ENCODE peak calls at places on chromosomes 13 and 19, in four cellular contexts. T is renal cortical epithelial cell; J is stimulated activated CD4-positive, alpha-beta T cell treated with anti-CD3 and anti-CD28 coated beads, Interleukin-2, amount 100 ng/mL, for 48 hours; E is CD4-positive, CD25-positive, alpha-beta regulatory T cell. C is an unnamed sample.

GRCh38 chr19:19040417-19040816 is 7.0 kb downstream of the ARMC6 start:
- DNase-seq in J (no peak), E (no peak), T (peak), C (peak)

GRCh38 chr13:113952983-113953520 is 20.8 kb downstream of the C13orf46 start:
- DNase-seq in E (no peak), J (no peak), T (no peak), C (no peak)

GRCh38 chr13:39929583-39929982 is 274.1 kb downstream of the COG6 start:
- DNase-seq in J (no peak), E (no peak), T (no peak), C (no peak)

GRCh38 chr19:32397736-32398135 is 7.8 kb upstream of the DPY19L3 start:
- DNase-seq in J (no peak), E (no peak), T (peak), C (peak)

GRCh38 chr13:29589967-29590366 is 5.5 kb downstream of the SLC7A1 start:
- DNase-seq in J (no peak), T (no peak), E (no peak), C (no peak)

GRCh38 chr19:29945433-29945832 is 3.4 kb downstream of the URI1 start:
- DNase-seq in T (no peak), E (no peak), J (no peak), C (no peak)

GRCh38 chr19:35513975-35514809 is 743 bp upstream of the DMKN start:
- DNase-seq in J (no peak), E (no peak), T (no peak), C (no peak)

GRCh38 chr13:52786747-52787146 is 47.1 kb upstream of the CNMD start:
- DNase-seq in J (no peak), T (no peak), E (no peak), C (no peak)

GRCh38 chr13:50229935-50230334 is 214.7 kb downstream of the KCNRG start:
- DNase-seq in T (peak), E (no peak), J (no peak), C (peak)

GRCh38 chr13:79352107-79352506 is 53.9 kb downstream of the RBM26 start:
- DNase-seq in J (no peak), T (no peak), E (no peak), C (no peak)

GRCh38 chr13:58977085-58977484 is 1186.6 kb downstream of the DIAPH3 start:
- DNase-seq in J (no peak), E (no peak), T (no peak), C (no peak)

GRCh38 chr19:58355215-58355796 is 2.0 kb upstream of the A1BG start:
- DNase-seq in J (no peak), T (no peak), E (no peak), C (no peak)

GRCh38 chr13:51280379-51280940 is 58.3 kb downstream of the FAM124A start:
- DNase-seq in J (no peak), T (no peak), E (no peak), C (no peak)

GRCh38 chr13:52738719-52739467 is 727 bp downstream of the CNMD start:
- DNase-seq in T (no peak), J (peak), E (no peak), C (no peak)

GRCh38 chr19:36051236-36051635 is 2.8 kb downstream of the THAP8 start:
- DNase-seq in T (no peak), E (no peak), J (no peak), C (no peak)

GRCh38 chr19:10379880-10380310 is 477 bp downstream of the TYK2 start:
- DNase-seq in T (no peak), E (no peak), J (no peak), C (no peak)

GRCh38 chr19:8615813-8616596 is 5.5 kb upstream of the ADAMTS10 start:
- DNase-seq in T (no peak), J (peak), E (peak), C (no peak)

GRCh38 chr19:2553510-2553909 is 77.6 kb downstream of the GADD45B start:
- DNase-seq in T (no peak), J (no peak), E (no peak), C (no peak)

GRCh38 chr19:10145031-10145430 is 25.3 kb upstream of the EIF3G start:
- DNase-seq in T (no peak), J (no peak), E (no peak), C (no peak)

GRCh38 chr19:8208710-8209110 is 460 bp upstream of the CERS4 start:
- DNase-seq in T (no peak), E (no peak), J (no peak), C (no peak)

GRCh38 chr13:28761586-28761985 is 42.8 kb upstream of the SLC46A3 start:
- DNase-seq in E (no peak), T (no peak), J (no peak), C (no peak)

GRCh38 chr19:53659292-53659691 is 27.5 kb downstream of the DPRX start:
- DNase-seq in J (no peak), T (no peak), E (no peak), C (no peak)

GRCh38 chr13:111261326-111261725 is 59.1 kb upstream of the TEX29 start:
- DNase-seq in E (no peak), T (no peak), J (no peak), C (no peak)

GRCh38 chr13:23741879-23742510 is 147.2 kb downstream of the MIPEP start:
- DNase-seq in J (no peak), T (no peak), E (no peak), C (no peak)

GRCh38 chr19:8194528-8195275 is 14.5 kb upstream of the CERS4 start:
- DNase-seq in E (peak), T (no peak), J (no peak), C (no peak)

GRCh38 chr19:38704488-38705026 is 39.7 kb downstream of the CAPN12 start:
- DNase-seq in T (no peak), E (no peak), J (no peak), C (no peak)

GRCh38 chr19:44142014-44142523 is 715 bp downstream of the ZNF234 start:
- DNase-seq in E (no peak), T (peak), J (no peak), C (peak)

GRCh38 chr19:36140289-36141038 is 598 bp downstream of the CAPNS1 start:
- DNase-seq in E (peak), J (peak), T (peak), C (peak)

GRCh38 chr19:23075031-23075733 is 41.6 kb upstream of the ZNF730 start:
- DNase-seq in J (no peak), T (peak), E (no peak), C (peak)

GRCh38 chr19:51114087-51114714 is 6.0 kb upstream of the CTU1 start:
- DNase-seq in E (no peak), J (no peak), T (no peak), C (no peak)

C was measured in astrocyte.